ENCODE peak calls at places on chromosomes 13 and 19, in six cellular contexts. One of them, this sample, is unnamed.

GRCh38 chr13:73722120-73722519 is 412.1 kb downstream of the KLF12 start:
- DNase-seq in H1: no peak
- DNase-seq in GM12878: peak
- DNase-seq in K562: no peak
- DNase-seq in GM12891: peak
- DNase-seq in HepG2: peak
- DNase-seq in this sample: no peak

GRCh38 chr19:1090731-1091543 is 4.2 kb downstream of the POLR2E start:
- DNase-seq in H1: no peak
- DNase-seq in GM12878: no peak
- DNase-seq in K562: no peak
- DNase-seq in GM12891: no peak
- DNase-seq in HepG2: no peak
- DNase-seq in this sample: no peak

GRCh38 chr13:26025196-26025595 is 26.6 kb downstream of the SHISA2 start:
- DNase-seq in H1: peak
- DNase-seq in GM12878: no peak
- DNase-seq in K562: no peak
- DNase-seq in GM12891: no peak
- DNase-seq in HepG2: no peak
- DNase-seq in this sample: no peak

GRCh38 chr19:56253737-56254136 is 18.8 kb upstream of the EDDM13 start:
- DNase-seq in H1: no peak
- DNase-seq in GM12878: no peak
- DNase-seq in K562: peak
- DNase-seq in GM12891: peak
- DNase-seq in HepG2: peak
- DNase-seq in this sample: no peak

GRCh38 chr13:106533101-106533939 is 2.1 kb downstream of the EFNB2 start:
- DNase-seq in H1: peak
- DNase-seq in GM12878: no peak
- DNase-seq in K562: no peak
- DNase-seq in GM12891: no peak
- DNase-seq in HepG2: peak
- DNase-seq in this sample: peak

GRCh38 chr13:26658491-26658890 is 101.0 kb downstream of the WASF3 start:
- DNase-seq in H1: no peak
- DNase-seq in GM12878: no peak
- DNase-seq in K562: no peak
- DNase-seq in GM12891: no peak
- DNase-seq in HepG2: no peak
- DNase-seq in this sample: no peak

GRCh38 chr13:20799726-20800416 is 26.1 kb upstream of the EEF1AKMT1 start:
- DNase-seq in H1: no peak
- DNase-seq in GM12878: no peak
- DNase-seq in K562: no peak
- DNase-seq in GM12891: no peak
- DNase-seq in HepG2: no peak
- DNase-seq in this sample: no peak

GRCh38 chr13:26993780-26994179 is 177.8 kb downstream of the USP12 start:
- DNase-seq in H1: no peak
- DNase-seq in GM12878: no peak
- DNase-seq in K562: no peak
- DNase-seq in GM12891: no peak
- DNase-seq in HepG2: no peak
- DNase-seq in this sample: no peak

GRCh38 chr13:48938308-48938943 is 37.3 kb upstream of the FNDC3A start:
- DNase-seq in H1: no peak
- DNase-seq in GM12878: no peak
- DNase-seq in K562: no peak
- DNase-seq in GM12891: no peak
- DNase-seq in HepG2: no peak
- DNase-seq in this sample: no peak

GRCh38 chr13:74047925-74048324 is 86.3 kb downstream of the KLF12 start:
- DNase-seq in H1: no peak
- DNase-seq in GM12878: no peak
- DNase-seq in K562: no peak
- DNase-seq in GM12891: no peak
- DNase-seq in HepG2: no peak
- DNase-seq in this sample: no peak

GRCh38 chr13:98298599-98298998 is 121.5 kb upstream of the RNF113B start:
- DNase-seq in H1: no peak
- DNase-seq in GM12878: no peak
- DNase-seq in K562: no peak
- DNase-seq in GM12891: no peak
- DNase-seq in HepG2: no peak
- DNase-seq in this sample: no peak

GRCh38 chr19:51660975-51661600 is 14.5 kb upstream of the SIGLEC14 start:
- DNase-seq in H1: peak
- DNase-seq in GM12878: no peak
- DNase-seq in K562: peak
- DNase-seq in GM12891: no peak
- DNase-seq in HepG2: peak
- DNase-seq in this sample: no peak

GRCh38 chr19:57351867-57352266 is 796 bp downstream of the ZNF304 start:
- DNase-seq in H1: no peak
- DNase-seq in GM12878: no peak
- DNase-seq in K562: peak
- DNase-seq in GM12891: no peak
- DNase-seq in HepG2: no peak
- DNase-seq in this sample: no peak

GRCh38 chr13:42893346-42893745 is 98.7 kb downstream of the EPSTI1 start:
- DNase-seq in H1: no peak
- DNase-seq in GM12878: no peak
- DNase-seq in K562: no peak
- DNase-seq in GM12891: no peak
- DNase-seq in HepG2: no peak
- DNase-seq in this sample: no peak
- TF ChIP-seq TAF1 in H1: no peak
- TF ChIP-seq TAF1 in GM12878: no peak
- TF ChIP-seq TAF1 in K562: no peak
- TF ChIP-seq TAF1 in GM12891: no peak
- TF ChIP-seq TAF1 in HepG2: no peak
- TF ChIP-seq TAF1 in this sample: no peak

GRCh38 chr19:19053508-19054314 is 10.1 kb upstream of the SLC25A42 start:
- DNase-seq in H1: peak
- DNase-seq in GM12878: no peak
- DNase-seq in K562: peak
- DNase-seq in GM12891: peak
- DNase-seq in HepG2: peak
- DNase-seq in this sample: peak
- TF ChIP-seq POLR2A in H1: no peak
- TF ChIP-seq POLR2A in GM12878: no peak
- TF ChIP-seq POLR2A in K562: no peak
- TF ChIP-seq POLR2A in GM12891: no peak
- TF ChIP-seq POLR2A in HepG2: no peak
- TF ChIP-seq POLR2A in this sample: no peak

DNA sequence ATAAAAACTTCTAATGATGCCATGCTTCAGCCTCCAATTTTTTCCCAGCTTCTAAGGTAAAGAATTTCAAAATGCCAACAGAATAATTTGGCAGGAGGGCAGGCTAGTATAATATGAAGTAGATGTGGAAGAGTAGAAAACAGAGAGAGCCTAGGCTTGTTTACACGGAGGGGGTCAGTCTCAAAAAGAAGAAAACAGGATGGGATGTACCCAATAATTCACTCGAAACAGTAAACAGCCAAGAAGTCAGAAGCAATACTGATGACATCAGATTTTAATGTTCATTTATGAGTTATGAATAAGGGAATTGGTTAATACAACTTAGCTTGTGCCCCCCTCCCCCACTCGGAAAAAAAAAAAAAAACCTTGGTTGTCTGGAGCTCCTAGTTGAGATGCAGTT is 422.5 kb downstream of the FOXO1 start:
- DNase-seq in H1: no peak
- DNase-seq in GM12878: no peak
- DNase-seq in K562: no peak
- DNase-seq in GM12891: no peak
- DNase-seq in HepG2: no peak
- DNase-seq in this sample: no peak
- TF ChIP-seq TAF1 in H1: no peak
- TF ChIP-seq TAF1 in GM12878: no peak
- TF ChIP-seq TAF1 in K562: no peak
- TF ChIP-seq TAF1 in GM12891: no peak
- TF ChIP-seq TAF1 in HepG2: no peak
- TF ChIP-seq TAF1 in this sample: no peak

GRCh38 chr19:21508198-21508597 is 2.8 kb downstream of the ZNF429 start:
- DNase-seq in H1: no peak
- DNase-seq in GM12878: no peak
- DNase-seq in K562: no peak
- DNase-seq in GM12891: no peak
- DNase-seq in HepG2: no peak
- DNase-seq in this sample: no peak

GRCh38 chr19:21505459-21506393 is at the start of gene ZNF429:
- DNase-seq in H1: peak
- DNase-seq in GM12878: peak
- DNase-seq in K562: peak
- DNase-seq in GM12891: peak
- DNase-seq in HepG2: peak
- DNase-seq in this sample: peak
- TF ChIP-seq POLR2A in H1: peak
- TF ChIP-seq POLR2A in GM12878: peak
- TF ChIP-seq POLR2A in K562: peak
- TF ChIP-seq POLR2A in GM12891: peak
- TF ChIP-seq POLR2A in HepG2: peak
- TF ChIP-seq POLR2A in this sample: peak

DNA sequence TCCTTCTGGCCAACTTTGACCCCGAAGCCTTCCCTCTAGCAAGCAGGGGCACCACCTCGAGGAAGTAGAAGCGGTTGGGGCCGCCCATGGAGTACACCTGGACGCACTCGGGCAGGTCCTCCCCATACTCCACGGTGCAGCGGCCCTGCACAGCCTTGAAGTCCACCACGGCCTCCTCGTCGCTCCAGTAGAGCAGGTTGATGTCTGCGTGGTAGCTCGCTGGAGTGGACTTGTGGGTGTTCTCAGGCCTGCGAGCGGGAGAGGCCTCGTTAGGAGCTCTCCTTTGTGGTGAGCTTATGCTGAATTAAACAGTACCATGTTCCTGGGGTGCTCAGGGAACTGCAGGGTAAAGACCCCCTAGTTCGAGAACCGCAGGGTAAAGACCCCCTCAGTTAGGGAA is 22.3 kb upstream of the EIF3G start:
- DNase-seq in H1: no peak
- DNase-seq in GM12878: no peak
- DNase-seq in K562: no peak
- DNase-seq in GM12891: no peak
- DNase-seq in HepG2: no peak
- DNase-seq in this sample: no peak
- TF ChIP-seq TAF1 in H1: no peak
- TF ChIP-seq TAF1 in GM12878: no peak
- TF ChIP-seq TAF1 in K562: no peak
- TF ChIP-seq TAF1 in GM12891: no peak
- TF ChIP-seq TAF1 in HepG2: no peak
- TF ChIP-seq TAF1 in this sample: no peak

GRCh38 chr19:16588089-16588823 is 16.0 kb upstream of the SLC35E1 start:
- DNase-seq in H1: no peak
- DNase-seq in GM12878: peak
- DNase-seq in K562: peak
- DNase-seq in GM12891: peak
- DNase-seq in HepG2: no peak
- DNase-seq in this sample: peak
- TF ChIP-seq POLR2A in H1: no peak
- TF ChIP-seq POLR2A in GM12878: peak
- TF ChIP-seq POLR2A in K562: no peak
- TF ChIP-seq POLR2A in GM12891: peak
- TF ChIP-seq POLR2A in HepG2: no peak
- TF ChIP-seq POLR2A in this sample: peak

GRCh38 chr13:60396783-60397692 is at the start of gene TDRD3:
- DNase-seq in H1: peak
- DNase-seq in GM12878: peak
- DNase-seq in K562: peak
- DNase-seq in GM12891: peak
- DNase-seq in HepG2: peak
- DNase-seq in this sample: peak

GRCh38 chr13:60398949-60399589 is 2.0 kb downstream of the TDRD3 start:
- DNase-seq in H1: no peak
- DNase-seq in GM12878: no peak
- DNase-seq in K562: no peak
- DNase-seq in GM12891: no peak
- DNase-seq in HepG2: no peak
- DNase-seq in this sample: no peak

GRCh38 chr13:60398438-60398891 is 1.4 kb downstream of the TDRD3 start:
- DNase-seq in H1: no peak
- DNase-seq in GM12878: no peak
- DNase-seq in K562: no peak
- DNase-seq in GM12891: no peak
- DNase-seq in HepG2: no peak
- DNase-seq in this sample: no peak

GRCh38 chr13:60397693-60398437 is 845 bp downstream of the TDRD3 start:
- DNase-seq in H1: no peak
- DNase-seq in GM12878: no peak
- DNase-seq in K562: no peak
- DNase-seq in GM12891: peak
- DNase-seq in HepG2: peak
- DNase-seq in this sample: no peak

DNA sequence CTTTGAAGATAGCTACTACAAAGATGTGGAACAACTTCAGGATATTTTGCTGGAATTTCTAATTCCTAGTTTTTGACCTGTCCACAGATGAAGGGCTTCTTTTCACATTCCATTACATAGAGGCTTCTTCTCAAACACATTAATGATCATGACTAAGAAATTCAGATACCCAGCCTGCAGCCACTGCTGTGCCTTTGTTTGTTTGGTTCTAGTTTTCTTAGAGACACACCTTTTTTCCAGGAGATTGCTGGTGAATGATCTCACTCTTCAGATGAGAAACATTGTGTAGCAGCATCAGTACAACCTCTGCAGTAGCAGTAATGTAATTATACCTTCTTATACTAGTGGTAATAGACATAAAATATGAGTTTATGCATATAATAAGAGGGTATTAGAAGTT is 5.0 kb downstream of the TDRD3 start:
- DNase-seq in H1: no peak
- DNase-seq in GM12878: no peak
- DNase-seq in K562: no peak
- DNase-seq in GM12891: no peak
- DNase-seq in HepG2: no peak
- DNase-seq in this sample: no peak
- TF ChIP-seq TAF1 in H1: no peak
- TF ChIP-seq TAF1 in GM12878: no peak
- TF ChIP-seq TAF1 in K562: no peak
- TF ChIP-seq TAF1 in GM12891: no peak
- TF ChIP-seq TAF1 in HepG2: no peak
- TF ChIP-seq TAF1 in this sample: no peak

GRCh38 chr13:63436288-63436687 is 2020.6 kb upstream of the PCDH20 start:
- DNase-seq in H1: no peak
- DNase-seq in GM12878: no peak
- DNase-seq in K562: no peak
- DNase-seq in GM12891: no peak
- DNase-seq in HepG2: no peak
- DNase-seq in this sample: no peak

GRCh38 chr13:63438951-63439350 is 2023.3 kb upstream of the PCDH20 start:
- DNase-seq in H1: no peak
- DNase-seq in GM12878: no peak
- DNase-seq in K562: no peak
- DNase-seq in GM12891: no peak
- DNase-seq in HepG2: no peak
- DNase-seq in this sample: no peak

GRCh38 chr13:63433546-63434150 is 2018.0 kb upstream of the PCDH20 start:
- DNase-seq in H1: no peak
- DNase-seq in GM12878: no peak
- DNase-seq in K562: no peak
- DNase-seq in GM12891: no peak
- DNase-seq in HepG2: no peak
- DNase-seq in this sample: no peak

GRCh38 chr13:63435668-63436275 is 2020.1 kb upstream of the PCDH20 start:
- DNase-seq in H1: no peak
- DNase-seq in GM12878: no peak
- DNase-seq in K562: no peak
- DNase-seq in GM12891: no peak
- DNase-seq in HepG2: no peak
- DNase-seq in this sample: no peak
- TF ChIP-seq POLR2A in H1: no peak
- TF ChIP-seq POLR2A in GM12878: no peak
- TF ChIP-seq POLR2A in K562: no peak
- TF ChIP-seq POLR2A in GM12891: no peak
- TF ChIP-seq POLR2A in HepG2: no peak
- TF ChIP-seq POLR2A in this sample: no peak

This sample was measured in GM12892.